ENCODE peak calls at places on chromosomes 1 and 21, in five cellular contexts. G is adrenal gland; L is HT1080; Y is CD8-positive, alpha-beta T cell; B is stimulated activated CD4-positive, alpha-beta T cell treated with anti-CD3 and anti-CD28 coated beads, Interleukin-1b, Interleukin-23, amount 100 ng/mL, for 1 hour. F is an unnamed sample.

GRCh38 chr1:56376188-56376984 is 203.0 kb downstream of the PLPP3 start:
- DNase-seq in L (peak), B (no peak), Y (no peak), G (no peak), F (peak)

GRCh38 chr1:39370602-39371001 is 120.8 kb upstream of the BMP8A start:
- DNase-seq in L (no peak), B (no peak), G (no peak), Y (no peak), F (no peak)

GRCh38 chr21:36693144-36694040 is 5.5 kb upstream of the SIM2 start:
- DNase-seq in B (no peak), L (no peak), G (no peak), Y (no peak), F (no peak)

GRCh38 chr1:117611121-117611601 is 5.3 kb downstream of the TENT5C start:
- DNase-seq in L (no peak), B (no peak), Y (no peak), G (no peak), F (no peak)

GRCh38 chr1:36247538-36247937 is 23.3 kb downstream of the THRAP3 start:
- DNase-seq in B (no peak), G (no peak), Y (no peak), L (no peak), F (no peak)

GRCh38 chr1:14822493-14822892 is 224.0 kb downstream of the KAZN start:
- DNase-seq in G (no peak), L (peak), Y (no peak), B (no peak), F (no peak)

GRCh38 chr21:41520560-41521442 is 12.8 kb upstream of the TMPRSS2 start:
- DNase-seq in B (no peak), Y (no peak), L (no peak), G (no peak), F (no peak)

GRCh38 chr1:244005455-244005854 is 45.6 kb upstream of the ZBTB18 start:
- DNase-seq in G (no peak), Y (no peak), B (no peak), L (no peak), F (no peak)

GRCh38 chr21:26554365-26554764 is 18.7 kb downstream of the CYYR1 start:
- DNase-seq in L (no peak), G (no peak), Y (no peak), B (no peak), F (no peak)

GRCh38 chr1:24673336-24673735 is 30.2 kb downstream of the SRRM1 start:
- DNase-seq in Y (no peak), G (no peak), L (no peak), B (no peak), F (peak)

GRCh38 chr1:153616885-153617428 is 832 bp upstream of the S100A14 start:
- DNase-seq in L (no peak), Y (no peak), G (no peak), B (no peak), F (no peak)

GRCh38 chr1:37599940-37600339 is 4.2 kb upstream of the GNL2 start:
- DNase-seq in L (no peak), Y (no peak), B (no peak), G (no peak), F (no peak)

GRCh38 chr1:9634582-9634981 is 16.9 kb upstream of the PIK3CD start:
- DNase-seq in L (no peak), B (no peak), Y (no peak), G (no peak), F (no peak)

GRCh38 chr1:243268284-243268653 is 12.4 kb downstream of the SDCCAG8 start:
- DNase-seq in Y (no peak), L (peak), B (no peak), G (no peak), F (peak)

GRCh38 chr1:186605762-186606350 is 74.4 kb downstream of the PTGS2 start:
- DNase-seq in G (no peak), B (no peak), L (peak), Y (no peak), F (peak)

F was measured in NCI-H226.